ENCODE peak calls at places on chromosomes 12 and 14, in nine cellular contexts. K is HepG2; S is A549; U is astrocyte of the spinal cord; P is tibial nerve; O is astrocyte; F is AG09309; G is fibroblast of the aortic adventitia; Q is activated CD8-positive, alpha-beta T cell treated with anti-CD3 and anti-CD28 coated beads for 36 hours. E is an unnamed sample.

GRCh38 chr14:94138256-94138655 is 8.9 kb upstream of the IFI27L2 start:
- DNase-seq in K (no peak), S (no peak), U (no peak), P (no peak), O (no peak), F (no peak), G (no peak), Q (no peak), E (no peak)

GRCh38 chr14:71665157-71665556 is 267.1 kb upstream of the RGS6 start:
- DNase-seq in K (no peak), S (no peak), U (peak), P (no peak), O (peak), F (peak), G (peak), Q (no peak), E (peak)

GRCh38 chr14:68968051-68968450 is 11.1 kb downstream of the ACTN1 start:
- DNase-seq in K (no peak), S (no peak), U (no peak), P (no peak), O (no peak), F (no peak), G (no peak), Q (peak), E (no peak)

GRCh38 chr12:124509676-124510300 is 57.6 kb downstream of the NCOR2 start:
- DNase-seq in K (peak), S (no peak), U (peak), P (peak), O (peak), F (no peak), G (peak), Q (no peak), E (no peak)

GRCh38 chr12:1972260-1972659 is 32.0 kb downstream of the DCP1B start:
- DNase-seq in K (no peak), S (no peak), U (peak), P (no peak), O (peak), F (peak), G (peak), Q (no peak), E (peak)

GRCh38 chr12:102691773-102692555 is 211.6 kb upstream of the IGF1 start:
- DNase-seq in K (no peak), S (no peak), U (no peak), P (no peak), O (no peak), F (no peak), G (no peak), Q (no peak), E (no peak)

GRCh38 chr12:57069522-57069921 is 9.1 kb downstream of the NEMP1 start:
- DNase-seq in K (peak), S (peak), U (peak), P (no peak), O (peak), F (peak), G (peak), Q (peak), E (no peak)

GRCh38 chr12:57342207-57342691 is 88.6 kb downstream of the R3HDM2 start:
- DNase-seq in K (no peak), S (peak), U (peak), P (no peak), O (peak), F (peak), G (peak), Q (peak), E (no peak)

GRCh38 chr14:91127924-91128323 is 14.1 kb downstream of the DGLUCY start:
- DNase-seq in K (no peak), S (no peak), U (no peak), P (no peak), O (no peak), F (no peak), G (no peak), Q (no peak), E (no peak)

GRCh38 chr12:77032406-77032805 is 33.0 kb downstream of the E2F7 start:
- DNase-seq in K (no peak), S (no peak), U (peak), P (no peak), O (peak), F (peak), G (peak), Q (no peak), E (no peak)

GRCh38 chr14:68678471-68678870 is 114.4 kb downstream of the ZFP36L1 start:
- DNase-seq in K (no peak), S (no peak), U (no peak), P (no peak), O (no peak), F (no peak), G (no peak), Q (no peak), E (no peak)

GRCh38 chr14:81211844-81212243 is 8.9 kb downstream of the GTF2A1 start:
- DNase-seq in K (peak), S (peak), U (peak), P (no peak), O (no peak), F (no peak), G (peak), Q (peak), E (no peak)

GRCh38 chr14:99604766-99605298 is 825 bp upstream of the CCDC85C start:
- DNase-seq in K (no peak), S (peak), U (peak), P (no peak), O (peak), F (no peak), G (peak), Q (peak), E (no peak)

GRCh38 chr12:119334459-119335170 is at the start of gene CCDC60:
- DNase-seq in K (no peak), S (no peak), U (no peak), P (no peak), O (no peak), F (no peak), G (no peak), Q (peak), E (no peak)

GRCh38 chr12:76670776-76671175 is 93.1 kb upstream of the ZDHHC17 start:
- DNase-seq in K (no peak), S (no peak), U (peak), P (no peak), O (peak), F (no peak), G (no peak), Q (no peak), E (peak)

GRCh38 chr12:46276756-46277155 is 7.9 kb upstream of the SLC38A1 start:
- DNase-seq in K (no peak), S (no peak), U (no peak), P (no peak), O (no peak), F (no peak), G (no peak), Q (no peak), E (no peak)
- TF ChIP-seq CTCF in K (no peak), S (no peak), U (no peak), P (no peak), O (no peak), F (no peak), G (no peak), Q (no peak), E (no peak)

GRCh38 chr12:78101181-78101876 is 270.6 kb downstream of the NAV3 start:
- DNase-seq in K (no peak), S (no peak), U (no peak), P (no peak), O (no peak), F (no peak), G (no peak), Q (no peak), E (no peak)

GRCh38 chr12:78099806-78100205 is 269.1 kb downstream of the NAV3 start:
- DNase-seq in K (no peak), S (no peak), U (no peak), P (no peak), O (no peak), F (no peak), G (no peak), Q (no peak), E (no peak)

GRCh38 chr12:78096909-78097597 is 266.4 kb downstream of the NAV3 start:
- DNase-seq in K (no peak), S (no peak), U (peak), P (no peak), O (peak), F (no peak), G (peak), Q (no peak), E (peak)

GRCh38 chr12:78101946-78102635 is 271.4 kb downstream of the NAV3 start:
- DNase-seq in K (no peak), S (peak), U (no peak), P (no peak), O (no peak), F (no peak), G (no peak), Q (no peak), E (no peak)
- TF ChIP-seq CTCF in K (no peak), S (no peak), U (no peak), P (no peak), O (no peak), F (no peak), G (no peak), Q (no peak), E (no peak)

GRCh38 chr12:23884909-23885308 is 64.6 kb downstream of the SOX5 start:
- DNase-seq in K (no peak), S (no peak), U (no peak), P (no peak), O (no peak), F (no peak), G (no peak), Q (no peak), E (no peak)
- TF ChIP-seq CTCF in K (no peak), S (no peak), U (no peak), P (no peak), O (no peak), F (no peak), G (no peak), Q (no peak), E (no peak)

GRCh38 chr14:42490536-42490935 is 883.9 kb downstream of the LRFN5 start:
- DNase-seq in K (no peak), S (no peak), U (peak), P (no peak), O (peak), F (no peak), G (peak), Q (no peak), E (no peak)
- TF ChIP-seq CTCF in K (no peak), S (no peak), U (no peak), P (no peak), O (no peak), F (no peak), G (no peak), Q (no peak), E (no peak)

E was measured in AG04449.